ENCODE peak calls at places on chromosomes 11 and 22, in six cellular contexts. H is NCI-H345, M is kidney, G is aorta, X is choroid plexus epithelial cell, A is 8988T. L is an unnamed sample.
A peak's percentile ranks its signal among the peaks of the same experiment; 100 is the strongest.

GRCh38 chr11:69156673-69157155 is 979 bp downstream of the SMIM38 start:
- DNase-seq in H (no peak), G (no peak), M (no peak), A (no peak), X (peak; percentile 50), L (no peak)

GRCh38 chr11:12717851-12718291 is 43.6 kb downstream of the TEAD1 start:
- DNase-seq in H (no peak), X (peak; percentile 32), G (no peak), M (no peak), A (no peak), L (no peak)

GRCh38 chr22:18996376-18996900 is 60.3 kb upstream of the PRODH start:
- DNase-seq in A (no peak), G (no peak), M (no peak), H (no peak), X (no peak), L (no peak)

GRCh38 chr11:7892751-7893356 is 38.2 kb downstream of the OR10A6 start:
- DNase-seq in G (no peak), X (peak; percentile 83), H (peak; percentile 29), M (no peak), A (no peak), L (no peak)

GRCh38 chr11:57203359-57203758 is 21.6 kb downstream of the LRRC55 start:
- DNase-seq in G (peak; percentile 77), A (no peak), X (no peak), H (no peak), M (peak; percentile 95), L (no peak)

GRCh38 chr11:789951-790350 is at the start of gene CEND1:
- DNase-seq in H (peak; percentile 74), G (no peak), X (peak; percentile 48), M (no peak), A (no peak), L (peak; percentile 78)

GRCh38 chr11:66904981-66905521 is 48.2 kb downstream of the LRFN4 start:
- DNase-seq in A (no peak), X (no peak), M (no peak), G (no peak), H (no peak), L (no peak)

GRCh38 chr11:28566643-28567042 is 458.5 kb downstream of the METTL15 start:
- DNase-seq in G (peak; percentile 85), M (peak; percentile 89), H (no peak), A (no peak), X (peak; percentile 95), L (peak; percentile 57)

GRCh38 chr22:20803696-20804324 is 29.9 kb downstream of the SERPIND1 start:
- DNase-seq in X (peak; percentile 70), M (no peak), H (no peak), A (no peak), G (no peak), L (no peak)

GRCh38 chr11:61496602-61497400 is 11.7 kb upstream of the LRRC10B start:
- DNase-seq in G (no peak), H (no peak), A (no peak), X (no peak), M (peak; percentile 48), L (peak; percentile 45)

GRCh38 chr22:11627436-11627797 is 3900.6 kb upstream of the OR11H1 start:
- DNase-seq in M (peak; percentile 72), H (no peak), G (no peak), X (peak; percentile 28), A (no peak), L (no peak)

GRCh38 chr11:130211781-130212401 is 52.3 kb downstream of the ST14 start:
- DNase-seq in X (no peak), M (peak; percentile 56), H (no peak), G (no peak), A (peak; percentile 31), L (no peak)

GRCh38 chr11:3231851-3232744 is at the start of gene MRGPRE:
- DNase-seq in G (peak; percentile 54), X (peak; percentile 5), M (peak; percentile 62), H (peak; percentile 63), A (peak; percentile 27), L (peak; percentile 79)

GRCh38 chr11:74566386-74566960 is 25.9 kb upstream of the POLD3 start:
- DNase-seq in G (no peak), H (no peak), M (no peak), X (no peak), A (no peak), L (no peak)

GRCh38 chr11:100356035-100356434 is 331.1 kb upstream of the ARHGAP42 start:
- DNase-seq in H (peak; percentile 1), X (no peak), A (no peak), M (no peak), G (no peak), L (no peak)

GRCh38 chr22:46800102-46800857 is 37.8 kb downstream of the TBC1D22A start:
- DNase-seq in X (no peak), H (no peak), A (no peak), G (no peak), M (peak; percentile 55), L (no peak)

GRCh38 chr22:20089977-20090729 is 10.1 kb downstream of the DGCR8 start:
- DNase-seq in M (peak; percentile 39), A (no peak), G (peak; percentile 20), X (no peak), H (no peak), L (no peak)

GRCh38 chr11:31240340-31240904 is 129.1 kb downstream of the DCDC1 start:
- DNase-seq in G (no peak), M (no peak), H (peak; percentile 57), A (no peak), X (peak; percentile 78), L (no peak)

GRCh38 chr11:13297917-13298356 is 20.3 kb downstream of the BMAL1 start:
- DNase-seq in A (no peak), X (peak; percentile 48), H (no peak), G (no peak), M (no peak), L (no peak)

GRCh38 chr11:117623831-117624271 is 173.2 kb downstream of the DSCAML1 start:
- DNase-seq in M (no peak), X (no peak), H (no peak), G (no peak), A (no peak), L (no peak)

GRCh38 chr22:29726512-29727247 is 6.9 kb downstream of the CABP7 start:
- DNase-seq in H (no peak), G (no peak), M (peak; percentile 68), A (no peak), X (no peak), L (no peak)

GRCh38 chr11:15889972-15890371 is 466.4 kb downstream of the SOX6 start:
- DNase-seq in X (peak; percentile 21), M (no peak), G (no peak), H (no peak), A (no peak), L (no peak)

GRCh38 chr11:131675489-131675888 is 305.1 kb downstream of the NTM start:
- DNase-seq in G (no peak), X (peak; percentile 13), H (no peak), A (no peak), M (no peak), L (no peak)

GRCh38 chr11:34239465-34240149 is 118.2 kb downstream of the ABTB2 start:
- DNase-seq in M (no peak), A (no peak), X (no peak), H (no peak), G (no peak), L (no peak)

GRCh38 chr11:63667993-63668392 is 3.2 kb downstream of the ATL3 start:
- DNase-seq in X (peak; percentile 91), H (no peak), A (peak; percentile 59), M (no peak), G (no peak), L (no peak)

GRCh38 chr11:7906481-7906880 is 24.6 kb downstream of the OR10A6 start:
- DNase-seq in H (no peak), X (no peak), M (no peak), A (no peak), G (no peak), L (no peak)

GRCh38 chr11:29260939-29261705 is 755.7 kb downstream of the KCNA4 start:
- DNase-seq in M (no peak), A (no peak), G (no peak), H (no peak), X (peak; percentile 67), L (no peak)

GRCh38 chr11:1225386-1226225 is 2.7 kb downstream of the MUC5B start:
- DNase-seq in A (peak; percentile 59), M (peak; percentile 54), G (peak; percentile 38), H (no peak), X (no peak), L (peak; percentile 67)

GRCh38 chr11:12359761-12360160 is 17.6 kb upstream of the PARVA start:
- DNase-seq in X (no peak), M (no peak), A (no peak), H (no peak), G (no peak), L (no peak)

L was measured in left lung.